ENCODE peak calls at places on chromosome 19, in ten cellular contexts. One of them, this sample, is unnamed.

GRCh38 chr19:9912551-9913236 is 23.6 kb downstream of the OLFM2 start:
- DNase-seq in AG09309: no peak
- DNase-seq in suprapubic skin: no peak
- DNase-seq in stimulated activated CD4-positive, alpha-beta T cell treated with anti-CD3 and anti-CD28 coated beads, Interleukin-2, amount 100 ng/mL, for 48 hours: no peak
- DNase-seq in activated naive CD8-positive, alpha-beta T cell treated with anti-CD3 and anti-CD28 coated beads for 36 hours: no peak
- DNase-seq in fibroblast of pulmonary artery: no peak
- DNase-seq in GM13977: no peak
- DNase-seq in Kasumi-1: no peak
- DNase-seq in CD8-positive, alpha-beta memory T cell: no peak
- DNase-seq in transverse colon: no peak
- DNase-seq in this sample: no peak

GRCh38 chr19:45569619-45570421 is 14.8 kb downstream of the OPA3 start:
- DNase-seq in AG09309: no peak
- DNase-seq in suprapubic skin: no peak
- DNase-seq in stimulated activated CD4-positive, alpha-beta T cell treated with anti-CD3 and anti-CD28 coated beads, Interleukin-2, amount 100 ng/mL, for 48 hours: peak; percentile 66
- DNase-seq in activated naive CD8-positive, alpha-beta T cell treated with anti-CD3 and anti-CD28 coated beads for 36 hours: peak; percentile 62
- DNase-seq in fibroblast of pulmonary artery: peak; percentile 46
- DNase-seq in GM13977: no peak
- DNase-seq in Kasumi-1: peak; percentile 75
- DNase-seq in CD8-positive, alpha-beta memory T cell: peak; percentile 54
- DNase-seq in transverse colon: peak; percentile 87
- DNase-seq in this sample: peak; percentile 29

GRCh38 chr19:35272122-35272715 is 3.5 kb downstream of the USF2 start:
- DNase-seq in AG09309: no peak
- DNase-seq in suprapubic skin: no peak
- DNase-seq in stimulated activated CD4-positive, alpha-beta T cell treated with anti-CD3 and anti-CD28 coated beads, Interleukin-2, amount 100 ng/mL, for 48 hours: no peak
- DNase-seq in activated naive CD8-positive, alpha-beta T cell treated with anti-CD3 and anti-CD28 coated beads for 36 hours: no peak
- DNase-seq in fibroblast of pulmonary artery: no peak
- DNase-seq in GM13977: no peak
- DNase-seq in Kasumi-1: peak; percentile 88
- DNase-seq in CD8-positive, alpha-beta memory T cell: no peak
- DNase-seq in transverse colon: no peak
- DNase-seq in this sample: peak; percentile 68

GRCh38 chr19:56071151-56071550 is 49.9 kb downstream of the ZNF787 start:
- DNase-seq in AG09309: no peak
- DNase-seq in suprapubic skin: no peak
- DNase-seq in stimulated activated CD4-positive, alpha-beta T cell treated with anti-CD3 and anti-CD28 coated beads, Interleukin-2, amount 100 ng/mL, for 48 hours: no peak
- DNase-seq in activated naive CD8-positive, alpha-beta T cell treated with anti-CD3 and anti-CD28 coated beads for 36 hours: no peak
- DNase-seq in fibroblast of pulmonary artery: no peak
- DNase-seq in GM13977: no peak
- DNase-seq in Kasumi-1: peak; percentile 4
- DNase-seq in CD8-positive, alpha-beta memory T cell: no peak
- DNase-seq in transverse colon: no peak
- DNase-seq in this sample: no peak

GRCh38 chr19:51272183-51272817 is 21.4 kb downstream of the SIGLECL1 start:
- DNase-seq in AG09309: no peak
- DNase-seq in suprapubic skin: peak; percentile 48
- DNase-seq in stimulated activated CD4-positive, alpha-beta T cell treated with anti-CD3 and anti-CD28 coated beads, Interleukin-2, amount 100 ng/mL, for 48 hours: no peak
- DNase-seq in activated naive CD8-positive, alpha-beta T cell treated with anti-CD3 and anti-CD28 coated beads for 36 hours: no peak
- DNase-seq in fibroblast of pulmonary artery: no peak
- DNase-seq in GM13977: no peak
- DNase-seq in Kasumi-1: peak; percentile 33
- DNase-seq in CD8-positive, alpha-beta memory T cell: no peak
- DNase-seq in transverse colon: no peak
- DNase-seq in this sample: no peak

GRCh38 chr19:30224689-30225606 is 147.2 kb upstream of the ZNF536 start:
- DNase-seq in AG09309: no peak
- DNase-seq in suprapubic skin: no peak
- DNase-seq in stimulated activated CD4-positive, alpha-beta T cell treated with anti-CD3 and anti-CD28 coated beads, Interleukin-2, amount 100 ng/mL, for 48 hours: no peak
- DNase-seq in activated naive CD8-positive, alpha-beta T cell treated with anti-CD3 and anti-CD28 coated beads for 36 hours: peak; percentile 21
- DNase-seq in fibroblast of pulmonary artery: no peak
- DNase-seq in GM13977: peak; percentile 37
- DNase-seq in Kasumi-1: no peak
- DNase-seq in CD8-positive, alpha-beta memory T cell: no peak
- DNase-seq in transverse colon: no peak
- DNase-seq in this sample: no peak

GRCh38 chr19:40219721-40220276 is 1.6 kb upstream of the TTC9B start:
- DNase-seq in AG09309: no peak
- DNase-seq in suprapubic skin: no peak
- DNase-seq in stimulated activated CD4-positive, alpha-beta T cell treated with anti-CD3 and anti-CD28 coated beads, Interleukin-2, amount 100 ng/mL, for 48 hours: no peak
- DNase-seq in activated naive CD8-positive, alpha-beta T cell treated with anti-CD3 and anti-CD28 coated beads for 36 hours: no peak
- DNase-seq in fibroblast of pulmonary artery: peak; percentile 75
- DNase-seq in GM13977: no peak
- DNase-seq in Kasumi-1: no peak
- DNase-seq in CD8-positive, alpha-beta memory T cell: no peak
- DNase-seq in transverse colon: no peak
- DNase-seq in this sample: no peak

GRCh38 chr19:42279902-42280760 is 11.1 kb downstream of the CIC start:
- DNase-seq in AG09309: peak; percentile 43
- DNase-seq in suprapubic skin: peak; percentile 96
- DNase-seq in stimulated activated CD4-positive, alpha-beta T cell treated with anti-CD3 and anti-CD28 coated beads, Interleukin-2, amount 100 ng/mL, for 48 hours: peak; percentile 82
- DNase-seq in activated naive CD8-positive, alpha-beta T cell treated with anti-CD3 and anti-CD28 coated beads for 36 hours: peak; percentile 91
- DNase-seq in fibroblast of pulmonary artery: peak; percentile 93
- DNase-seq in GM13977: peak; percentile 97
- DNase-seq in Kasumi-1: peak; percentile 86
- DNase-seq in CD8-positive, alpha-beta memory T cell: peak; percentile 85
- DNase-seq in transverse colon: peak; percentile 89
- DNase-seq in this sample: peak; percentile 86

GRCh38 chr19:4556574-4557185 is 2.8 kb downstream of the SEMA6B start:
- DNase-seq in AG09309: no peak
- DNase-seq in suprapubic skin: no peak
- DNase-seq in stimulated activated CD4-positive, alpha-beta T cell treated with anti-CD3 and anti-CD28 coated beads, Interleukin-2, amount 100 ng/mL, for 48 hours: peak; percentile 23
- DNase-seq in activated naive CD8-positive, alpha-beta T cell treated with anti-CD3 and anti-CD28 coated beads for 36 hours: peak; percentile 34
- DNase-seq in fibroblast of pulmonary artery: no peak
- DNase-seq in GM13977: peak; percentile 70
- DNase-seq in Kasumi-1: no peak
- DNase-seq in CD8-positive, alpha-beta memory T cell: no peak
- DNase-seq in transverse colon: peak; percentile 49
- DNase-seq in this sample: no peak

GRCh38 chr19:37957176-37957575 is 50.2 kb downstream of the SIPA1L3 start:
- DNase-seq in AG09309: no peak
- DNase-seq in suprapubic skin: no peak
- DNase-seq in stimulated activated CD4-positive, alpha-beta T cell treated with anti-CD3 and anti-CD28 coated beads, Interleukin-2, amount 100 ng/mL, for 48 hours: no peak
- DNase-seq in activated naive CD8-positive, alpha-beta T cell treated with anti-CD3 and anti-CD28 coated beads for 36 hours: no peak
- DNase-seq in fibroblast of pulmonary artery: no peak
- DNase-seq in GM13977: no peak
- DNase-seq in Kasumi-1: no peak
- DNase-seq in CD8-positive, alpha-beta memory T cell: no peak
- DNase-seq in transverse colon: no peak
- DNase-seq in this sample: no peak